ENCODE peak calls at places on chromosomes 1 and 21, in four cellular contexts. M, Q, N and H are unnamed samples.

GRCh38 chr1:71083271-71083670 is 2.4 kb upstream of the ZRANB2 start:
- DNase-seq in N (no peak), M (no peak), Q (no peak), H (no peak)

GRCh38 chr1:207763972-207764371 is 12.1 kb downstream of the CD46 start:
- DNase-seq in M (no peak), Q (no peak), N (no peak), H (no peak)

GRCh38 chr1:234863596-234863995 is 253.6 kb upstream of the IRF2BP2 start:
- DNase-seq in N (no peak), Q (no peak), M (no peak), H (no peak)

GRCh38 chr1:204714861-204715511 is 29.4 kb upstream of the LRRN2 start:
- DNase-seq in M (peak), N (no peak), Q (no peak), H (no peak)

GRCh38 chr1:28392027-28392652 is 22.6 kb downstream of the PHACTR4 start:
- DNase-seq in N (no peak), M (no peak), Q (no peak), H (peak)

GRCh38 chr1:185345913-185346717 is 29.1 kb upstream of the IVNS1ABP start:
- DNase-seq in N (no peak), Q (no peak), M (no peak), H (no peak)

GRCh38 chr1:243470492-243470891 is 214.7 kb downstream of the SDCCAG8 start:
- DNase-seq in M (no peak), Q (no peak), N (no peak), H (no peak)

GRCh38 chr1:203564024-203564423 is 62.6 kb upstream of the ATP2B4 start:
- DNase-seq in N (no peak), Q (no peak), M (no peak), H (no peak)

GRCh38 chr1:83901547-83902155 is 97.3 kb downstream of the TTLL7 start:
- DNase-seq in M (no peak), Q (peak), N (no peak), H (no peak)

GRCh38 chr1:201715801-201716741 is 112.9 kb upstream of the IPO9 start:
- DNase-seq in N (no peak), M (peak), Q (no peak), H (no peak)

GRCh38 chr1:88867743-88868521 is 23.4 kb downstream of the GTF2B start:
- DNase-seq in Q (no peak), N (no peak), M (no peak), H (no peak)

DNA sequence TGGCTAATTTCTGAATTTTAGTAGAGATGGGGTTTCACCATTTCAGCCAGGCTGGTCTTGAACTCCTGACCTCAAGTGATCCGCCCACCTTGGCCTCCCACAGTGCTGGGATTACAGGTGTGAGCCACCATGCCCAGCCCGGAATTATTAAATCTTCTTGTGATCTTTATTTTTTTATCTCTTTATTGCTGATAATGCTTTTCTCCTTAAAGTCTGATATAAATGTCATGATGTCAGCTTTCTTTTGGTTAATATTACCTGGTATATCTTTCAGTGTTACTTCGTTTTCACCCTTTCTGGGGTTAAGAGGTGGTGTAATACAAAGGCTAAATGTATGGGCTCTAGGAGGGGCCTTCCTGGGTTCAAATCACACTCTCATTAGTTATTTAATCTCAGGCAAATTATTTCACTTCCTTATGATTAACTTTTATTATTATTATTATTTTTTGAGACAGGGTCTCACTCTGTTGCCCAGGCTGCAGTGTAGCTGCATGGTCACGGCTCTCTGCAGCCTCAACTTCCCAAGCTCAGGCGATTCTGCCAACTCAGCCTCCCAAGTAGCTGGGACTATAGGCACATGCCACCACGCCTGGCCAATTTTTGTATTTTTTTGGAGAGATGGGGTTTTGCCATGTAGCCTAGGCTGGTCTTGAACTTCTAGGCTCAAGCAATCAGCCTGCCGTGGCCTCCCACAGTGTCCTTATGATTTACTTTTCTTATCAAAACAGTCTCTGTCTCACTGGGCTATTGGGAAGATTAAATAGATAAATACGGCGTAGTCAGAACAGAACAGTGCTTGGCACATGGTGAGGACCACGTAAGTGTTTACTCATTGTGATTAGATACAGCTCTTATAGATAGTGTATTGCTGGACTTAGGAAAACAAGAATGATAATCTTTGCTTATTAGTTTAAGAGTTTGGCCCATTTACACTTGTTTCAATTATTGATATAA is 216.5 kb downstream of the URB2 start:
- DNase-seq in N (no peak), M (no peak), Q (no peak), H (no peak)
- TF ChIP-seq YY1 in N (no peak), M (no peak), Q (no peak), H (no peak)

GRCh38 chr1:77378723-77379533 is 97.1 kb downstream of the AK5 start:
- DNase-seq in N (no peak), Q (no peak), M (no peak), H (no peak)
- TF ChIP-seq KDM1A in N (no peak), Q (no peak), M (no peak), H (no peak)

DNA sequence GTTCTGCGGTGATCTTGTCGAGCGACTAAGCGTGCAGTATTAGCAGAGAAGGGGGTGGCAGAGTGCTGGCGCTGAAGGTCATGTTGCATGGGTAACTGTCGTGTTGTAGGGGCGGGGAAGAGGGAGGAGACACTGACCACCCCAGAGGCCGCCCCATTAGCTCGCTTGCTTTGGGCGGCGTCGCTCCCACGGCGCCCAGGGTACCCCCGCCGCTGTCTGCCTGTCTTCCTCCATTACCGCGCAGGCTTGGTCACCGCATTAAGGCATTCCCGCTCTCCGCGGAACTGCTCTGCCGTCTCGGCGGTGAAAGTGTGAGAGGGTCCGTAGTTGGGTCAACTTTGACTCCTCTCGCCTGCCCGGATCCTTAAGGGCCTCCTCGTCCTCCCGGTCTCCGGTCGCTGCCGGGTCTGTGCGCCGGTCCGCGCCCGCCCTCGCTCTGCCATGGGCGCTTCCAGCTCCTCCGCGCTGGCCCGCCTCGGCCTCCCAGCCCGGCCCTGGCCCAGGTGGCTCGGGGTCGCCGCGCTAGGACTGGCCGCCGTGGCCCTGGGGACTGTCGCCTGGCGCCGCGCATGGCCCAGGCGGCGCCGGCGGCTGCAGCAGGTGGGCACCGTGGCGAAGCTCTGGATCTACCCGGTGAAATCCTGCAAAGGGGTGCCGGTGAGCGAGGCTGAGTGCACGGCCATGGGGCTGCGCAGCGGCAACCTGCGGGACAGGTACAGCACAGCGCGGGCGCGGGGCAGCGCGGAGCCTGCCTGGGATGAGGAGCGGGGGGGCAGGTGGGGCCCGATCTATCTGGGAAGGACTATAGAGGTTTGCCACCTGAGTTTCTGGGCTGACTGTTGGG is at the start of gene MTARC2:
- DNase-seq in M (no peak), Q (peak), N (peak), H (no peak)
- TF ChIP-seq YY1 in M (no peak), Q (peak), N (no peak), H (no peak)

DNA sequence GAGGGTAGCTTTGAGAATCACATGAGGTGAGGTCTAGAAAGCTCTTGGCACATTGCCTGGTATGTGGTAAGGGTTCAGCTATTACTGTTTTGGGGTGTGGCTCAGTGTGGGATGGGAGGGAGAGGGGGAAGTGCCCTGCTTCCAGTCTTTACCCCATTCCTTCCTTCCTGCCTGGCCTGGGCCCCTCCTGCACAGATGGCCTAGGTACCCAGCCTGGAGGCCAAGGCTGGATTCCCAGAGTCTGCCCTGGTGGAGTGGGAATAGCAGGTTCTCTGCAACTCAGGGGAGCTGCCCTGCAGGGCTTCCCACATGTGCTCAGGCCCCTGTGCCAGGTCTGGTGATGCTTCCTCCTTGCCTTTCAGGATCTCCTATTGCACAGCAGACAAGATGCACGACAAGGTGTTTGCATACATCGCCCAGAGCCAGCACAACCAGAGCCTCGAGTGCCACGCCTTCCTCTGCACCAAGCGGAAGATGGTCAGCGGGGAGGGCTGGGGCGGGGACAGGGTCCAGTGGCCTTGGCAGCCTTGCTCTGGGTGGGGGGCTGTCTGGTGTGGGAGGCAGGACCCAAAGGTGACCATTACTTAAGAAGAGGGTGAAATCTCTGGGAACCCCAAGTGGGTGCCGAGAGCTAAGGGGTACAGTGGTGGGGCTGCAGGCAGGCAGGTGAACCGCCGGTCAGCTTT is 13.5 kb downstream of the LDLRAP1 start:
- DNase-seq in Q (no peak), M (no peak), N (no peak), H (no peak)
- TF ChIP-seq KDM1A in Q (no peak), M (no peak), N (no peak), H (no peak)

DNA sequence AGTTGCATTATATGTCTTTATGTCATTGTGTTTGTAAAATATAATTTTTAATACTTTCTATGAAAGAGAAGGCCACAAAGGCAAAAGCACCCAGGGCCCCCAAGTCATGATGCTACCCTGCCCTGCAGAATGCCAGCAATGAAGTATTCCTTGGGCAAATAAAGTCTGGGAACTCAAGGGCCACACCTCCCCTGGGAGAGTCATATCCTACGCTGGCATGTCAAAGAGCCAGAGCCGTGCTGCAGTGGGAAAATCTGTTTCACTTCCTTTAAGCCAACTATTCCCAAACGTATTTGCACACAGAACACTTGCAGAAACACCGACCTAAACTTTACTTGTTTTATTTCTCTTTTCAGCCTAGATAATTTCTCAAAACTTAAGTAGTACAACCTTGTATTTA is 98.4 kb upstream of the KAZN start:
- DNase-seq in N (no peak), Q (no peak), M (no peak), H (no peak)
- TF ChIP-seq YY1 in N (no peak), Q (no peak), M (no peak), H (no peak)

GRCh38 chr21:29342394-29342957 is 43.8 kb downstream of the BACH1 start:
- DNase-seq in Q (no peak), M (peak), N (no peak), H (no peak)
- TF ChIP-seq KDM1A in Q (no peak), M (no peak), N (no peak), H (no peak)